ENCODE peak calls at places on chromosomes 6 and 20, in four cellular contexts. One of them, this sample, is unnamed.

GRCh38 chr6:118553132-118553531 is 5.0 kb downstream of the PLN start:
- DNase-seq in pancreas: no peak
- DNase-seq in HFFc6: no peak
- DNase-seq in SK-N-SH: no peak
- DNase-seq in this sample: no peak

GRCh38 chr6:10589983-10590382 is 68.8 kb downstream of the GCNT2 start:
- DNase-seq in pancreas: no peak
- DNase-seq in HFFc6: no peak
- DNase-seq in SK-N-SH: no peak
- DNase-seq in this sample: no peak

GRCh38 chr6:25893778-25894177 is 19.7 kb upstream of the SLC17A3 start:
- DNase-seq in pancreas: no peak
- DNase-seq in HFFc6: no peak
- DNase-seq in SK-N-SH: no peak
- DNase-seq in this sample: no peak

GRCh38 chr20:37406010-37406998 is 60.4 kb downstream of the SRC start:
- DNase-seq in pancreas: no peak
- DNase-seq in HFFc6: no peak
- DNase-seq in SK-N-SH: peak; percentile 93
- DNase-seq in this sample: peak; percentile 44

GRCh38 chr6:88380618-88381288 is 214.6 kb upstream of the CNR1 start:
- DNase-seq in pancreas: no peak
- DNase-seq in HFFc6: no peak
- DNase-seq in SK-N-SH: no peak
- DNase-seq in this sample: no peak

GRCh38 chr6:70108230-70108629 is 194.7 kb downstream of the COL9A1 start:
- DNase-seq in pancreas: no peak
- DNase-seq in HFFc6: peak; percentile 30
- DNase-seq in SK-N-SH: peak; percentile 28
- DNase-seq in this sample: no peak

GRCh38 chr6:109944448-109944847 is 33.7 kb upstream of the GPR6 start:
- DNase-seq in pancreas: no peak
- DNase-seq in HFFc6: no peak
- DNase-seq in SK-N-SH: no peak
- DNase-seq in this sample: no peak

GRCh38 chr6:6595946-6596345 is 7.4 kb downstream of the LY86 start:
- DNase-seq in pancreas: no peak
- DNase-seq in HFFc6: no peak
- DNase-seq in SK-N-SH: no peak
- DNase-seq in this sample: no peak

GRCh38 chr6:26383624-26384417 is 913 bp downstream of the BTN2A2 start:
- DNase-seq in pancreas: peak; percentile 34
- DNase-seq in HFFc6: peak; percentile 54
- DNase-seq in SK-N-SH: no peak
- DNase-seq in this sample: no peak

GRCh38 chr20:33899106-33899505 is 88.0 kb downstream of the CHMP4B start:
- DNase-seq in pancreas: no peak
- DNase-seq in HFFc6: no peak
- DNase-seq in SK-N-SH: no peak
- DNase-seq in this sample: no peak

GRCh38 chr20:33896509-33896908 is 85.4 kb downstream of the CHMP4B start:
- DNase-seq in pancreas: no peak
- DNase-seq in HFFc6: peak; percentile 32
- DNase-seq in SK-N-SH: no peak
- DNase-seq in this sample: no peak

GRCh38 chr20:33894798-33895197 is 83.7 kb downstream of the CHMP4B start:
- DNase-seq in pancreas: no peak
- DNase-seq in HFFc6: no peak
- DNase-seq in SK-N-SH: no peak
- DNase-seq in this sample: no peak

GRCh38 chr20:33900515-33901131 is 89.5 kb downstream of the CHMP4B start:
- DNase-seq in pancreas: no peak
- DNase-seq in HFFc6: no peak
- DNase-seq in SK-N-SH: no peak
- DNase-seq in this sample: no peak

GRCh38 chr20:33897313-33897912 is 86.3 kb downstream of the CHMP4B start:
- DNase-seq in pancreas: no peak
- DNase-seq in HFFc6: no peak
- DNase-seq in SK-N-SH: peak; percentile 34
- DNase-seq in this sample: no peak
- TF ChIP-seq CTCF in pancreas: no peak
- TF ChIP-seq CTCF in HFFc6: no peak
- TF ChIP-seq CTCF in SK-N-SH: peak; percentile 49
- TF ChIP-seq CTCF in this sample: no peak

GRCh38 chr20:39289316-39289715 is 327.2 kb downstream of the DHX35 start:
- DNase-seq in pancreas: no peak
- DNase-seq in HFFc6: no peak
- DNase-seq in SK-N-SH: no peak
- DNase-seq in this sample: no peak
- TF ChIP-seq CTCF in pancreas: no peak
- TF ChIP-seq CTCF in HFFc6: no peak
- TF ChIP-seq CTCF in SK-N-SH: no peak
- TF ChIP-seq CTCF in this sample: no peak

GRCh38 chr6:84569882-84570281 is 194.5 kb downstream of the TBX18 start:
- DNase-seq in pancreas: no peak
- DNase-seq in HFFc6: no peak
- DNase-seq in SK-N-SH: no peak
- DNase-seq in this sample: no peak

DNA sequence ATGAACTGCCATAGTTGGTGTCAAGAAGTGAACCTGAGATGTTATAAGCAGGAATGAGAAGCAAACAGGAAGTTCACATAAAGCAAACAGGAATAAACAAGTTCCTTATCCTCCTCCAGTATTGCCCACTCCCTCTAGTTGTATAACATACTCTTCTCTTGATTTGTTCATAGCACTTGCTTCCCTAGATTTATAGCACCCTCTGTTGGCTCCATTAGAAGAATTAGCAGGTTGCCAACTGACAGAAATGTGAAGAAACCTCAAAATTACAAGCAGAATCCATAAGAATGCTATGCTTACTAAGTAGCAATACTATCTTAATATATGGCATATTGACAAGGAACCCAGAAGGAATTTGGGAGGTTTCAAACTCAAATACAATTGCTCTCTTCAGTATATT is 195.4 kb downstream of the TBX18 start:
- DNase-seq in pancreas: no peak
- DNase-seq in HFFc6: peak; percentile 23
- DNase-seq in SK-N-SH: no peak
- DNase-seq in this sample: no peak
- TF ChIP-seq CTCF in pancreas: no peak
- TF ChIP-seq CTCF in HFFc6: peak; percentile 61
- TF ChIP-seq CTCF in SK-N-SH: peak; percentile 39
- TF ChIP-seq CTCF in this sample: no peak

DNA sequence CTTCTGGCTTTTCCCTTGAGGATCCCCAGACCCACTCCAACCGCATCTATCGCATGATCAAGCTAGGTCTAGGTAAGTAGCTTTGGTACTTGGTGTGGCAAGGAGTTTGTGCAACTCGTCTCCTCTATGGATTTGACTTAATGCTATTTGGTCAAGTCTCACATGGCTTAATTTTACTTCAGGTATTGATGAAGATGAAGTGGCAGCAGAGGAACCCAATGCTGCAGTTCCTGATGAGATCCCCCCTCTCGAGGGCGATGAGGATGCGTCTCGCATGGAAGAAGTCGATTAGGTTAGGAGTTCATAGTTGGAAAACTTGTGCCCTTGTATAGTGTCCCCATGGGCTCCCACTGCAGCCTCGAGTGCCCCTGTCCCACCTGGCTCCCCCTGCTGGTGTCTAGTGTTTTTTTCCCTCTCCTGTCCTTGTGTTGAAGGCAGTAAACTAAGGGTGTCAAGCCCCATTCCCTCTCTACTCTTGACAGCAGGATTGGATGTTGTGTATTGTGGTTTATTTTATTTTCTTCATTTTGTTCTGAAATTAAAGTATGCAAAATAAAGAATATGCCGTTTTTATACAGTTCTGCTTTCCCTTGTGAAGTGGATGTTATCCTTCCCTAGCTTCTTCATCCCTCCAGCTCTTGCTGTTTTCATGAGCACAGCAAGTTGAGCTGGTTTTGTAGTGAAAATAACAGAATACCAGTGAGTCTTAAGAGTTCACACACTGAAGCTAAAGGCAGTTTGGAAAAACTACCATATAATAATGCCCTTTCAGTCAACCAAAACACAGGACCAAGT is 3.8 kb downstream of the SLC35B2 start:
- DNase-seq in pancreas: peak; percentile 43
- DNase-seq in HFFc6: peak; percentile 52
- DNase-seq in SK-N-SH: no peak
- DNase-seq in this sample: no peak
- TF ChIP-seq CTCF in pancreas: peak; percentile 7
- TF ChIP-seq CTCF in HFFc6: peak; percentile 79
- TF ChIP-seq CTCF in SK-N-SH: peak; percentile 65
- TF ChIP-seq CTCF in this sample: no peak

GRCh38 chr20:31842471-31843157 is 2.8 kb downstream of the FOXS1 start:
- DNase-seq in pancreas: no peak
- DNase-seq in HFFc6: peak; percentile 37
- DNase-seq in SK-N-SH: peak; percentile 58
- DNase-seq in this sample: no peak
- TF ChIP-seq CTCF in pancreas: no peak
- TF ChIP-seq CTCF in HFFc6: no peak
- TF ChIP-seq CTCF in SK-N-SH: no peak
- TF ChIP-seq CTCF in this sample: no peak